ENCODE peak calls at places on chromosome 7, in eight cellular contexts. U is pancreas; C is left ventricle myocardium inferior; T is fibroblast of lung; I is CD8-positive, alpha-beta T cell; Q is neural progenitor cell; R is IMR-90; Y is endothelial cell of umbilical vein. P is an unnamed sample. For H3K4me1, the result is how much of the 10 kb centered on the place peaks cover.

GRCh38 chr7:114789942-114790341 is 132.0 kb upstream of the MDFIC start:
- DNase-seq in Y (peak), Q (no peak), U (no peak), C (no peak), I (no peak), R (peak), T (peak), P (no peak)

GRCh38 chr7:3688061-3688460 is 387.0 kb downstream of the SDK1 start:
- DNase-seq in C (no peak), R (no peak), I (no peak), U (no peak), Y (no peak), T (no peak), Q (no peak), P (no peak)

GRCh38 chr7:127021019-127021738 is 231.6 kb downstream of the GRM8 start:
- DNase-seq in R (no peak), U (no peak), Y (no peak), C (no peak), Q (no peak), T (no peak), I (no peak), P (no peak)

GRCh38 chr7:156752371-156753297 is 112.1 kb downstream of the RNF32 start:
- DNase-seq in Q (peak), R (peak), U (no peak), Y (no peak), T (peak), I (no peak), C (no peak), P (no peak)

GRCh38 chr7:155488483-155489127 is 30.7 kb downstream of the EN2 start:
- DNase-seq in U (no peak), Q (no peak), Y (no peak), T (no peak), C (no peak), I (no peak), R (no peak), P (peak)

GRCh38 chr7:27191716-27192545 is 6.9 kb upstream of the HOXA11 start:
- DNase-seq in I (no peak), T (no peak), U (no peak), Q (no peak), C (no peak), R (no peak), Y (no peak), P (peak)

GRCh38 chr7:123367508-123368122 is 166.8 kb downstream of the IQUB start:
- DNase-seq in I (no peak), C (no peak), T (peak), Y (peak), R (no peak), U (peak), Q (peak), P (no peak)

GRCh38 chr7:112021348-112022044 is 184.7 kb downstream of the DOCK4 start:
- DNase-seq in R (no peak), Y (no peak), T (no peak), Q (no peak), U (no peak), C (peak), I (no peak), P (no peak)

GRCh38 chr7:30080818-30081217 is 52.6 kb downstream of the PLEKHA8 start:
- DNase-seq in I (no peak), Q (no peak), C (no peak), R (no peak), T (no peak), U (no peak), Y (no peak), P (no peak)

GRCh38 chr7:103687981-103688380 is 242.0 kb upstream of the SLC26A5 start:
- DNase-seq in T (no peak), U (no peak), Q (no peak), R (no peak), I (no peak), Y (no peak), C (no peak), P (no peak)

GRCh38 chr7:116354171-116354545 is 143.8 kb downstream of the TES start:
- DNase-seq in Y (no peak), I (no peak), C (peak), T (peak), U (peak), Q (no peak), R (peak), P (no peak)
- TF ChIP-seq CTCF in Y (peak), I (no peak), C (peak), T (no peak), U (no peak), Q (no peak), R (no peak), P (no peak)

DNA sequence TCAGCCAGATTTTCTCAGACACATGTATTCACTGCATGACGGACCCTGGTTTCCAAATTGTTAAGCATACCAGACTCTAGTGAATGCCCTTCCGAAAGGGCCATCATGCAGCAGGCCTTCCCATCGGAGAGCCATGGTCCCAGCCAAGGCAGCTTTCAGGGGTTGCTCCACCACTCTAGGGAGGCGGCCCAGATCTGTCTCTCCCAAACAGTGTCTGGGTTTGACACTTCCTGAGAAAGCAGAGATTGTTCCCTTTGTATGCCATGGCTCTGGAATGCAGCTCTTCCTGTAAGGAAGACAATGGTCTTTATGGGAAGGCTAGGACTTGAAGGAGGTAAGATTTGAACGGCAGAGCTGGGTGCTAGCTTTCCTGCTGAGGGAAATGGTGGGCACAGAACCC is 178.8 kb upstream of the BMPER start:
- DNase-seq in Y (peak), R (no peak), I (no peak), C (no peak), T (no peak), Q (peak), U (no peak), P (no peak)
- H3K4me1 ChIP-seq in Y (half or more), R (under half), I (under half), C (under half), T (under half), Q (under half), U (under half), P (under half)

DNA sequence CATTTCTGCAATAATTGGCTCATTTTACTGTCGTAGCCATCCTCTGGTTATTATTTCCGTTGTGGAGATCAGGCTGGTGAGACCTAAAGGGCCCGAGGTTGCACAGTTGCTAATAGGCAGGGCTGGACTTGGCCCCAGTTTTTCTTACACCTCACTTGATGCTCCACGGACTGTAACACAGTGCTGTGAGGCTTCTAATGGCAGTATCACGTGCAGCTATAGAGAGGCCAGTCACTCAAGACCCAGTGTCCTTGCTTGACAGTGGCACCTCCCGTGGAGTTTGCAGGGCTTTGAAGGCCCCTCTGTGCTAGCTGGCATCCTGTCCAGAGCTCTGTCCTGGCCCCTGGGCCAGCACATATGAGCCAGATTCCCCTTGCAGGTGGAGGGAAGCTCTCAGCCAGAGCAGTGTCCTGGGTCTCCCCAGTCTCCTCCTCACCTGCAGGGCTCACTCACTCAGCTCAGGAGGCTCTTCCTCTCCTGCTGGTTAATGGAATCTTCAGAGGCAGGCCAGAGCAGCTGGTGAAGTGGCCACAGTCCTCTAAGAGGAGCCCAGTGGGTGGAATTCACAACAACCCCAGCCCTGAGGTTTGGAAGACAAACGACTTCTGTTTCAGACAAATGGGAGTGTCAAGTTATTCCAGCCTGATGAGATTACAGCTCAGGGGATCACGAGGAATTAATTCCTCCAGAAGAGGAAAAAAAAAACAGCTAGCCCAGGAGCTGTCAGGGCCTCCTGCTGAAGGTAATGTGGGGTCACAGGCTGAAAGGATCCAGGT is 114.2 kb upstream of the FAM180A start:
- DNase-seq in C (no peak), I (no peak), T (peak), R (no peak), U (no peak), Y (no peak), Q (peak), P (no peak)
- TF ChIP-seq CTCF in C (no peak), I (no peak), T (no peak), R (no peak), U (no peak), Y (no peak), Q (no peak), P (no peak)

GRCh38 chr7:79949778-79950177 is 184.9 kb upstream of the GNAI1 start:
- DNase-seq in I (no peak), C (no peak), T (no peak), R (no peak), Q (no peak), U (no peak), Y (no peak), P (no peak)

GRCh38 chr7:79953130-79953529 is 181.5 kb upstream of the GNAI1 start:
- DNase-seq in C (no peak), R (no peak), I (no peak), T (no peak), Y (no peak), U (no peak), Q (no peak), P (no peak)

GRCh38 chr7:79952399-79952798 is 182.2 kb upstream of the GNAI1 start:
- DNase-seq in Q (no peak), I (no peak), C (no peak), Y (no peak), R (no peak), T (no peak), U (no peak), P (no peak)

GRCh38 chr7:79951415-79951814 is 183.2 kb upstream of the GNAI1 start:
- DNase-seq in I (no peak), Y (no peak), T (no peak), R (no peak), Q (no peak), C (no peak), U (no peak), P (no peak)
- H3K4me1 ChIP-seq in I (under half), Y (under half), T (under half), R (under half), Q (under half), C (under half), U (under half), P (under half)

GRCh38 chr7:50679218-50680007 is 103.3 kb downstream of the GRB10 start:
- DNase-seq in R (peak), C (no peak), I (no peak), Q (peak), U (no peak), Y (peak), T (peak), P (no peak)
- TF ChIP-seq CTCF in R (peak), C (peak), I (peak), Q (peak), U (peak), Y (no peak), T (peak), P (no peak)

GRCh38 chr7:47484457-47484856 is 97.5 kb downstream of the TNS3 start:
- DNase-seq in Y (no peak), I (no peak), T (no peak), U (no peak), R (no peak), Q (no peak), C (no peak), P (no peak)
- H3K4me1 ChIP-seq in Y (under half), I (under half), T (under half), U (half or more), R (under half), Q (under half), C (half or more), P (under half)